ENCODE peak calls at places on chromosomes 2 and 18, in six cellular contexts. I is neural progenitor cell; V is colonic mucosa; W is tibial nerve; P is CD4-positive, alpha-beta T cell; T is body of pancreas. G is an unnamed sample.

GRCh38 chr2:180618570-180618969 is 361.8 kb upstream of the UBE2E3 start:
- DNase-seq in I (no peak), V (no peak), W (no peak), P (no peak), T (no peak), G (no peak)

GRCh38 chr2:148796735-148797512 is 78.1 kb upstream of the KIF5C start:
- DNase-seq in I (no peak), V (no peak), W (no peak), P (no peak), T (no peak), G (no peak)

GRCh38 chr18:67731853-67732252 is 215.3 kb upstream of the DSEL start:
- DNase-seq in I (no peak), V (no peak), W (no peak), P (no peak), T (no peak), G (no peak)

GRCh38 chr2:176284451-176285049 is 15.3 kb downstream of the MTX2 start:
- DNase-seq in I (no peak), V (no peak), W (no peak), P (no peak), T (no peak), G (no peak)

GRCh38 chr2:196131949-196132925 is 39.1 kb downstream of the STK17B start:
- DNase-seq in I (peak; percentile 11), V (no peak), W (no peak), P (peak; percentile 48), T (no peak), G (no peak)

GRCh38 chr2:168611896-168612650 is 156.0 kb downstream of the CERS6 start:
- DNase-seq in I (no peak), V (no peak), W (no peak), P (no peak), T (no peak), G (no peak)

GRCh38 chr2:215791481-215791937 is 221.8 kb downstream of the MREG start:
- DNase-seq in I (no peak), V (no peak), W (no peak), P (no peak), T (no peak), G (no peak)

GRCh38 chr2:6080837-6081541 is 388.8 kb downstream of the SOX11 start:
- DNase-seq in I (no peak), V (no peak), W (no peak), P (no peak), T (peak; percentile 35), G (peak; percentile 29)

GRCh38 chr18:72544092-72544886 is at the start of gene CBLN2:
- DNase-seq in I (peak; percentile 91), V (peak; percentile 36), W (no peak), P (no peak), T (peak; percentile 44), G (peak; percentile 42)

GRCh38 chr2:180040146-180040925 is 33.2 kb upstream of the CWC22 start:
- DNase-seq in I (no peak), V (no peak), W (no peak), P (no peak), T (no peak), G (no peak)

GRCh38 chr2:163778045-163778753 is 42.4 kb upstream of the FIGN start:
- DNase-seq in I (no peak), V (no peak), W (no peak), P (no peak), T (peak; percentile 17), G (no peak)

GRCh38 chr18:73793386-73793785 is 354.2 kb downstream of the FBXO15 start:
- DNase-seq in I (no peak), V (no peak), W (no peak), P (no peak), T (no peak), G (no peak)

GRCh38 chr2:216830346-216830745 is 29.5 kb downstream of the TNP1 start:
- DNase-seq in I (no peak), V (no peak), W (no peak), P (no peak), T (no peak), G (no peak)

GRCh38 chr2:111139637-111140317 is 19.1 kb downstream of the BCL2L11 start:
- DNase-seq in I (no peak), V (no peak), W (no peak), P (no peak), T (peak; percentile 64), G (no peak)

GRCh38 chr2:16039823-16040222 is 99.5 kb downstream of the MYCN start:
- DNase-seq in I (no peak), V (no peak), W (no peak), P (no peak), T (no peak), G (no peak)

GRCh38 chr2:190162851-190163250 is 100.3 kb upstream of the MSTN start:
- DNase-seq in I (no peak), V (no peak), W (no peak), P (no peak), T (no peak), G (no peak)

GRCh38 chr2:61670591-61671503 is 132.7 kb upstream of the XPO1 start:
- DNase-seq in I (no peak), V (peak; percentile 44), W (peak; percentile 27), P (no peak), T (peak; percentile 64), G (peak; percentile 4)

GRCh38 chr18:58541137-58541788 is 87.6 kb downstream of the ALPK2 start:
- DNase-seq in I (peak; percentile 59), V (no peak), W (no peak), P (no peak), T (no peak), G (no peak)

GRCh38 chr18:7870855-7871254 is 303.7 kb downstream of the PTPRM start:
- DNase-seq in I (no peak), V (no peak), W (no peak), P (no peak), T (no peak), G (no peak)

GRCh38 chr2:200380833-200381542 is 74.5 kb downstream of the SPATS2L start:
- DNase-seq in I (no peak), V (no peak), W (no peak), P (no peak), T (no peak), G (no peak)

GRCh38 chr2:239889641-239890055 is 135.5 kb downstream of the NDUFA10 start:
- DNase-seq in I (no peak), V (no peak), W (peak; percentile 13), P (no peak), T (no peak), G (no peak)

GRCh38 chr2:219968685-219969345 is 341.4 kb downstream of the SLC4A3 start:
- DNase-seq in I (no peak), V (no peak), W (no peak), P (no peak), T (no peak), G (peak; percentile 51)

GRCh38 chr2:76128622-76129021 is 417.9 kb upstream of the GCFC2 start:
- DNase-seq in I (no peak), V (peak; percentile 29), W (no peak), P (no peak), T (no peak), G (no peak)

DNA sequence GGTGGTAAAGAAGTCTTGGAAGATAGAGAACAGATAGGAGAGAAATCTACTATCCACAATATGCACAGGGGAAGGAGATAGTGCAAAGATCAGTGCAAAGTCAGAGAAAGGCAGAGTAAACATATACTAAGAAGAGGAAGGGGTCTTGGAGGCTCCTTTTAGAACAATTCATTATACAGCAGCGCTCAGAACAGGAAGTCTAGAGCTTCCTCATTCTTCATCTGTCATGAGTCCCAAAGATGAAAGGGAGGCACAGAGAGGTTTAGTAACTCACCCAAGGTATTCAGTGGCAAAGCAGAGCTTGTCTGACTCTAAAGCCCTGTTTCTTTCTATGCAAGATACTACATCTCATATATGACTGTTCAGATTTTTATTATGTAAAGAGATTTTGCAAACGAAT is 1.4 kb downstream of the SP110 start:
- DNase-seq in I (no peak), V (no peak), W (no peak), P (no peak), T (no peak), G (no peak)
- H3K27ac ChIP-seq in I (no peak overlapping the region), V (no peak overlapping the region), W (peak overlapping the region; percentile 87), P (no peak overlapping the region), T (no peak overlapping the region), G (no peak overlapping the region)

DNA sequence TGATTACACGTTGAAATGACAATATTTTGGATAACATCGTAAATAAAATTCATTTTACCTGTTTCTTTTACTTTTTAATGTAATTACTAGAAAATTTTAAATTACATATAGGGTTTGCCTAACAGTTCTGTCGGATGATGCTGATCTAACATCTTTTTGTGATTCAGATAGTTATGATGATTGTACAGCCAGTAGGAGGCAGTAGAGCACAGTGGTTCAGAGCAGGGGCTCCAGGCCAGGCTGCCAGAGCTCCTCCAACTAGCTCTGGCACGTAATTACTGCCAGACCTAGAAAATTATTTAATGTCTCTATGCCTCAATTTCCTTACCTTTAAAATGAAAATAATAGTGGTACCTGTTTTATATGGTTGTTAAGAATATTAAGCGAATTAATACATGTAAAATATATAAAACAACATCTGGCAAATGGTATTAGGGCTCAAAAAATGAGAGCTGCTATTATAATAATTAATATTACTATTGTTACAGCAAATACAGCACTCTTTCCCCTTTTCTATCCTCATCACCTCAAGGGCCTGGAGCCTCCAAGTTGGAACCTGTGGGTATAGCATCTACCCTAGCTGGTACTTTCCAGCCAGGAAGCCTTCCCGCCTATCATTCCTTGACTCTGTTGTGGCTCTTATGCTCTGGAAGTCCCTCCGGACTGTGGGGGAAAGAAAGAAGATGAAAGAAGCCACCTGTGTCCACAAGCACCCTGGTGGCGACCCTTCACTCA is 47.7 kb upstream of the PLA2R1 start:
- DNase-seq in I (peak; percentile 85), V (peak; percentile 75), W (peak; percentile 67), P (peak; percentile 31), T (peak; percentile 77), G (no peak)
- H3K27ac ChIP-seq in I (no peak overlapping the region), V (no peak overlapping the region), W (no peak overlapping the region), P (no peak overlapping the region), T (no peak overlapping the region), G (no peak overlapping the region)

GRCh38 chr18:48840491-48840877 is 110.3 kb downstream of the SMAD7 start:
- DNase-seq in I (no peak), V (no peak), W (no peak), P (no peak), T (no peak), G (peak; percentile 68)

GRCh38 chr18:48838921-48839818 is 111.6 kb downstream of the SMAD7 start:
- DNase-seq in I (no peak), V (no peak), W (no peak), P (no peak), T (no peak), G (no peak)

GRCh38 chr18:48838166-48838775 is 112.5 kb downstream of the SMAD7 start:
- DNase-seq in I (no peak), V (no peak), W (no peak), P (no peak), T (no peak), G (no peak)

GRCh38 chr18:48841381-48842258 is 109.1 kb downstream of the SMAD7 start:
- DNase-seq in I (no peak), V (no peak), W (no peak), P (no peak), T (no peak), G (no peak)

GRCh38 chr18:48839819-48840490 is 110.8 kb downstream of the SMAD7 start:
- DNase-seq in I (no peak), V (no peak), W (no peak), P (no peak), T (no peak), G (no peak)
- H3K27ac ChIP-seq in I (no peak overlapping the region), V (no peak overlapping the region), W (no peak overlapping the region), P (no peak overlapping the region), T (no peak overlapping the region), G (peak overlapping the region; percentile 89)

DNA sequence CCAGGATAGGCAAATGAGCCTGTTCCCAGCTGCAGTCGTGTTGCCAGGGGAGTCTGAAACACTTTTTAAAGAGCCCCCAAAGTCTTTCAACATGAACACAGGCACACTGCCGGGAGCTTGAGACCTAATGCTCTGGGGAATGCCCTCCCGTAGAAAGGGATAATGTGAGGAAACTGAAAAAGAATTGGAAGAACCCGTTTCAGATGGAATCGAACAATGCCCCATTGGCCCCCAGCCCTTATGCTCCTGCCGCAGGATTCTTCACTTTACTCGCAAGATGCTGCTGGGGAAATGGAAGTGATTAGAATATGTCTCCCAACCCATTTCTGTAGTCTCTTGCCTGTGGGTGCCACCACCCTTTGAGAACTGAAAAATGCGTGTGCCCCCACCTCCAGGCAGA is 136.3 kb upstream of the GATA6 start:
- DNase-seq in I (peak; percentile 87), V (no peak), W (no peak), P (no peak), T (no peak), G (no peak)
- H3K27ac ChIP-seq in I (peak overlapping the region; percentile 96), V (no peak overlapping the region), W (no peak overlapping the region), P (no peak overlapping the region), T (peak overlapping the region; percentile 57), G (no peak overlapping the region)

G was measured in caudate nucleus.